ENCODE peak calls at places on chromosomes 12 and 14, in ten cellular contexts. K is ovary; X is CD4-positive, CD25-positive, alpha-beta regulatory T cell; O is hepatocyte; P is HepG2; H is psoas muscle; D is body of pancreas; L is tibial artery; B is esophagus squamous epithelium; G is mesenchymal stem cell. Y is an unnamed sample.
A peak's percentile ranks its signal among the peaks of the same experiment; 100 is the strongest.

GRCh38 chr12:55699471-55700055 is 8.1 kb downstream of the ITGA7 start:
- DNase-seq in P (no peak), O (no peak), D (no peak), X (no peak), G (no peak), B (no peak), H (peak; percentile 24), K (no peak), L (no peak), Y (no peak)

GRCh38 chr12:128771681-128772080 is 52.1 kb downstream of the SLC15A4 start:
- DNase-seq in P (peak; percentile 27), D (no peak), K (no peak), O (no peak), X (no peak), G (no peak), L (no peak), H (no peak), B (no peak), Y (no peak)

GRCh38 chr12:57135487-57135886 is 7.2 kb downstream of the LRP1 start:
- DNase-seq in B (no peak), L (no peak), P (no peak), D (no peak), H (peak; percentile 78), K (no peak), G (peak; percentile 36), O (peak; percentile 58), X (no peak), Y (no peak)

GRCh38 chr12:69987453-69988102 is 162.6 kb downstream of the MYRFL start:
- DNase-seq in X (no peak), B (no peak), O (peak; percentile 86), L (peak; percentile 31), P (peak; percentile 24), G (peak; percentile 90), H (no peak), D (peak; percentile 41), K (no peak), Y (peak; percentile 42)

GRCh38 chr14:99360774-99361595 is 89.0 kb upstream of the BCL11B start:
- DNase-seq in K (no peak), P (peak; percentile 6), D (no peak), G (no peak), O (no peak), B (no peak), H (no peak), X (no peak), L (no peak), Y (no peak)

GRCh38 chr14:68520637-68521556 is 272.0 kb downstream of the ZFP36L1 start:
- DNase-seq in X (no peak), D (peak; percentile 87), L (no peak), H (no peak), P (peak; percentile 86), B (no peak), G (no peak), K (no peak), O (peak; percentile 88), Y (no peak)

GRCh38 chr14:88179725-88180124 is 143.3 kb downstream of the KCNK10 start:
- DNase-seq in P (no peak), X (no peak), K (no peak), D (no peak), O (no peak), L (no peak), H (no peak), G (no peak), B (no peak), Y (no peak)

GRCh38 chr12:61584943-61585342 is 675.3 kb upstream of the USP15 start:
- DNase-seq in B (no peak), L (no peak), K (no peak), P (no peak), D (no peak), O (no peak), H (no peak), X (no peak), G (no peak), Y (no peak)

GRCh38 chr14:54818201-54819133 is 84.2 kb downstream of the GCH1 start:
- DNase-seq in O (peak; percentile 81), G (peak; percentile 92), H (no peak), K (no peak), L (peak; percentile 65), D (no peak), X (no peak), B (no peak), P (peak; percentile 18), Y (no peak)

GRCh38 chr14:104937694-104938365 is 13.2 kb downstream of the PLD4 start:
- DNase-seq in P (no peak), L (no peak), H (no peak), O (no peak), K (no peak), B (no peak), X (no peak), G (no peak), D (no peak), Y (no peak)
- H3K9me3 ChIP-seq in P (no peaks in the 10 kb centered on the region), L (no peaks in the 10 kb centered on the region), H (no peaks in the 10 kb centered on the region), O (no peaks in the 10 kb centered on the region), K (no peaks in the 10 kb centered on the region), B (no peaks in the 10 kb centered on the region), X (no peaks in the 10 kb centered on the region), G (no peaks in the 10 kb centered on the region), D (no peaks in the 10 kb centered on the region), Y (no peaks in the 10 kb centered on the region)

GRCh38 chr12:132986001-132986884 is at the start of gene ZNF26:
- DNase-seq in H (peak; percentile 94), B (peak; percentile 54), X (peak; percentile 79), L (peak; percentile 87), D (peak; percentile 91), G (peak; percentile 92), K (peak; percentile 88), P (peak; percentile 90), O (peak; percentile 95), Y (peak; percentile 68)

GRCh38 chr12:132986885-132987225 is 688 bp downstream of the ZNF26 start:
- DNase-seq in K (no peak), D (no peak), L (no peak), O (no peak), G (no peak), X (no peak), H (no peak), P (peak; percentile 3), B (no peak), Y (no peak)
- H3K4me3 ChIP-seq in K (peak overlapping the region; percentile 74), D (peak overlapping the region; percentile 94), L (peak overlapping the region; percentile 82), O (peak overlapping the region; percentile 53), G (peak overlapping the region; percentile 93), X (peak overlapping the region; percentile 83), H (peak overlapping the region; percentile 96), P (peak overlapping the region; percentile 83), B (peak overlapping the region; percentile 81), Y (peak overlapping the region; percentile 99)

DNA sequence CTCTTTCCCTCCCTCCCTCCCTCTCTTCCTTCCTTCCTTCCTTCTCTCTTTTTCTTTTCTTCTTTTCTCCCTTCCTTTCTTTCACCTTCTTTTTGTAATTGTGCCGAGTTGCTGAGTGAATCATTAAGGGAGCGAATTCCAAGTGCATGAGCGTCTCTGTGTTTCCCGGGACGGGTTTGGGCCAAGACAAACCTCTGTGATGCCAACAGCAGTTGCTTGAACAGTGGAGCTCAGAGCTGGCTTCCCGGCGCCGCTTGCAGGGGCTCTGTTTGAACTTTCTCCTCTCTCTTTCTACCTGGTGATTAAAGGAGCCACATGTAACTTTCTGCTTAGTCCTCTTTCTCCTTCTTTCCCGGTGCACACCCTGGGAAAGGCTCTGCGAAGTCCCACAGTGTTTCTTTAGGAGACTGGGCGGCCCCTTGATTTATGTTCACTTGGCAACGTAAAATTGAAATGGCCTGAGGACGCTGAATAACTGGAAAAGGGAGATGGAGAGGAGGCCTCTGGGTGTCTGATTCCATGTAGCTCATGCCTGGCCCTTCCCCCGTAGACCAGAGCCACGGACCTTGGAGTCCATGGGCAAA is 33.7 kb upstream of the MAP1LC3B2 start:
- DNase-seq in P (no peak), L (peak; percentile 82), D (peak; percentile 84), G (peak; percentile 79), K (peak; percentile 63), H (peak; percentile 80), X (no peak), B (no peak), O (peak; percentile 57), Y (peak; percentile 52)
- H3K9me3 ChIP-seq in P (no peaks in the 10 kb centered on the region), L (no peaks in the 10 kb centered on the region), D (no peaks in the 10 kb centered on the region), G (no peaks in the 10 kb centered on the region), K (no peaks in the 10 kb centered on the region), H (no peaks in the 10 kb centered on the region), X (no peaks in the 10 kb centered on the region), B (no peaks in the 10 kb centered on the region), O (no peaks in the 10 kb centered on the region), Y (no peaks in the 10 kb centered on the region)

GRCh38 chr12:2057041-2057792 is 4.4 kb downstream of the CACNA1C start:
- DNase-seq in G (peak; percentile 65), B (no peak), O (peak; percentile 79), D (peak; percentile 44), L (peak; percentile 66), P (peak; percentile 56), H (peak; percentile 77), X (no peak), K (peak; percentile 62), Y (no peak)

GRCh38 chr12:2052861-2053674 is at the start of gene CACNA1C:
- DNase-seq in P (no peak), G (peak; percentile 66), L (no peak), O (peak; percentile 87), K (peak; percentile 72), D (no peak), X (no peak), H (peak; percentile 71), B (no peak), Y (no peak)

GRCh38 chr12:2051700-2052625 is 824 bp upstream of the CACNA1C start:
- DNase-seq in O (peak; percentile 33), B (no peak), G (peak; percentile 23), H (no peak), L (no peak), K (peak; percentile 37), X (no peak), D (no peak), P (no peak), Y (no peak)

GRCh38 chr12:2053675-2054070 is 886 bp downstream of the CACNA1C start:
- DNase-seq in O (peak; percentile 68), P (no peak), L (no peak), X (no peak), B (no peak), G (peak; percentile 43), K (peak; percentile 60), H (peak; percentile 58), D (no peak), Y (no peak)

GRCh38 chr12:2054091-2055018 is 1.6 kb downstream of the CACNA1C start:
- DNase-seq in G (peak; percentile 18), P (no peak), B (no peak), O (peak; percentile 33), D (no peak), X (no peak), H (no peak), K (peak; percentile 33), L (no peak), Y (no peak)
- H3K4me3 ChIP-seq in G (peak overlapping the region; percentile 57), P (no peak overlapping the region), B (peak overlapping the region; percentile 63), O (peak overlapping the region; percentile 32), D (no peak overlapping the region), X (no peak overlapping the region), H (peak overlapping the region; percentile 70), K (peak overlapping the region; percentile 80), L (peak overlapping the region; percentile 95), Y (peak overlapping the region; percentile 92)

GRCh38 chr12:119410396-119410795 is 75.9 kb downstream of the CCDC60 start:
- DNase-seq in G (no peak), X (no peak), O (no peak), B (no peak), P (no peak), K (no peak), H (no peak), D (no peak), L (no peak), Y (no peak)
- H3K9me3 ChIP-seq in G (no peaks in the 10 kb centered on the region), X (no peaks in the 10 kb centered on the region), O (no peaks in the 10 kb centered on the region), B (no peaks in the 10 kb centered on the region), P (no peaks in the 10 kb centered on the region), K (no peaks in the 10 kb centered on the region), H (no peaks in the 10 kb centered on the region), D (no peaks in the 10 kb centered on the region), L (no peaks in the 10 kb centered on the region), Y (no peaks in the 10 kb centered on the region)

Y was measured in thoracic aorta.